ENCODE peak calls at places on chromosomes 5 and 9, in four cellular contexts. Y is cardiac fibroblast, M is body of pancreas, D is endothelial cell of umbilical vein. Q is an unnamed sample.
A peak's percentile ranks its signal among the peaks of the same experiment; 100 is the strongest.

GRCh38 chr9:5736563-5737346 is 96.2 kb downstream of the ERMP1 start:
- DNase-seq in Y (no peak), M (no peak), D (no peak), Q (no peak)

GRCh38 chr5:134509308-134510040 is 16.0 kb upstream of the JADE2 start:
- DNase-seq in D (no peak), Y (peak; percentile 51), M (peak; percentile 83), Q (no peak)

GRCh38 chr5:83322273-83322924 is 149.1 kb upstream of the VCAN start:
- DNase-seq in Y (no peak), M (no peak), D (no peak), Q (no peak)

GRCh38 chr5:139658928-139659667 is 10.9 kb downstream of the CXXC5 start:
- DNase-seq in D (peak; percentile 48), Y (peak; percentile 86), M (peak; percentile 64), Q (no peak)

GRCh38 chr9:107389617-107390071 is 99.9 kb downstream of the KLF4 start:
- DNase-seq in M (peak; percentile 49), D (no peak), Y (peak; percentile 50), Q (peak; percentile 80)

GRCh38 chr9:137492464-137493162 is 33.5 kb upstream of the NSMF start:
- DNase-seq in Y (no peak), M (no peak), D (no peak), Q (no peak)

GRCh38 chr5:174120436-174120835 is 74.9 kb downstream of the NSG2 start:
- DNase-seq in M (no peak), D (no peak), Y (no peak), Q (no peak)

GRCh38 chr5:68027519-68027918 is 188.0 kb upstream of the PIK3R1 start:
- DNase-seq in Y (peak; percentile 56), M (no peak), D (peak; percentile 66), Q (no peak)

GRCh38 chr5:128199104-128199503 is 115.5 kb downstream of the SLC12A2 start:
- DNase-seq in Y (peak; percentile 90), D (peak; percentile 65), M (peak; percentile 47), Q (peak; percentile 96)

GRCh38 chr5:145531038-145531734 is 304.0 kb downstream of the PRELID2 start:
- DNase-seq in Y (peak; percentile 78), M (peak; percentile 45), D (peak; percentile 95), Q (peak; percentile 53)

GRCh38 chr9:89623925-89624420 is 19.2 kb downstream of the GADD45G start:
- DNase-seq in M (peak; percentile 71), Y (no peak), D (no peak), Q (no peak)

GRCh38 chr9:134966697-134967546 is 49.2 kb upstream of the FCN1 start:
- DNase-seq in Y (no peak), D (no peak), M (no peak), Q (no peak)

GRCh38 chr5:112929336-112930081 is 7.5 kb upstream of the REEP5 start:
- DNase-seq in Y (no peak), D (no peak), M (no peak), Q (no peak)

GRCh38 chr5:119059740-119060255 is 11.1 kb upstream of the DMXL1 start:
- DNase-seq in Y (no peak), D (no peak), M (no peak), Q (no peak)

GRCh38 chr9:79145442-79145841 is 426.3 kb upstream of the TLE4 start:
- DNase-seq in M (no peak), D (no peak), Y (no peak), Q (no peak)

GRCh38 chr5:145554399-145554798 is 280.7 kb downstream of the PRELID2 start:
- DNase-seq in Y (peak; percentile 74), D (peak; percentile 13), M (peak; percentile 3), Q (no peak)

GRCh38 chr5:157478726-157479125 is 18.7 kb downstream of the NIPAL4 start:
- DNase-seq in M (no peak), D (no peak), Y (no peak), Q (no peak)

GRCh38 chr9:95508242-95508967 is 8.4 kb downstream of the PTCH1 start:
- DNase-seq in M (no peak), Y (peak; percentile 26), D (peak; percentile 23), Q (no peak)

GRCh38 chr9:92714787-92715487 is 45.0 kb upstream of the IPPK start:
- DNase-seq in Y (no peak), M (no peak), D (no peak), Q (no peak)

GRCh38 chr9:116469128-116469527 is 218.0 kb upstream of the TRIM32 start:
- DNase-seq in M (no peak), D (no peak), Y (no peak), Q (no peak)

GRCh38 chr9:123260340-123260739 is 8.0 kb downstream of the STRBP start:
- DNase-seq in M (no peak), D (no peak), Y (no peak), Q (no peak)

GRCh38 chr9:93304574-93305496 is 120.9 kb downstream of the WNK2 start:
- DNase-seq in M (peak; percentile 73), Y (peak; percentile 57), D (peak; percentile 32), Q (peak; percentile 8)

GRCh38 chr5:97842687-97843086 is 659.6 kb upstream of the RIOK2 start:
- DNase-seq in M (no peak), Y (no peak), D (no peak), Q (no peak)

GRCh38 chr9:5441043-5441442 is 3.3 kb upstream of the PLGRKT start:
- DNase-seq in D (no peak), M (no peak), Y (peak; percentile 78), Q (no peak)

GRCh38 chr9:70987986-70988385 is 133.4 kb downstream of the TRPM3 start:
- DNase-seq in M (no peak), Y (peak; percentile 80), D (no peak), Q (no peak)

GRCh38 chr5:119393201-119393691 is 37.4 kb downstream of the TNFAIP8 start:
- DNase-seq in M (no peak), D (no peak), Y (no peak), Q (no peak)

GRCh38 chr9:21576331-21577189 is 94.4 kb upstream of the IFNE start:
- DNase-seq in D (peak; percentile 89), Y (peak; percentile 97), M (no peak), Q (no peak)

GRCh38 chr5:151671979-151672378 is 14.7 kb downstream of the SPARC start:
- DNase-seq in Y (peak; percentile 91), D (peak; percentile 98), M (no peak), Q (no peak)

GRCh38 chr5:150587830-150588494 is 52.5 kb upstream of the SYNPO start:
- DNase-seq in M (no peak), Y (peak; percentile 47), D (no peak), Q (no peak)

GRCh38 chr5:175828676-175829075 is 42.7 kb upstream of the CPLX2 start:
- DNase-seq in D (no peak), Y (no peak), M (no peak), Q (no peak)

GRCh38 chr9:70340572-70340971 is 73.9 kb downstream of the KLF9 start:
- DNase-seq in Y (peak; percentile 61), M (no peak), D (peak; percentile 40), Q (no peak)

GRCh38 chr9:75197521-75197920 is 109.2 kb downstream of the OSTF1 start:
- DNase-seq in M (no peak), D (peak; percentile 36), Y (peak; percentile 40), Q (no peak)

GRCh38 chr9:40911647-40912046 is 216.8 kb downstream of the FOXD4L6 start:
- DNase-seq in M (no peak), Y (no peak), D (no peak), Q (no peak)

GRCh38 chr5:77638763-77639451 is 394 bp upstream of the OTP start:
- DNase-seq in D (no peak), Y (no peak), M (no peak), Q (no peak)

GRCh38 chr5:77636423-77637169 is 1.9 kb downstream of the OTP start:
- DNase-seq in D (no peak), M (no peak), Y (no peak), Q (no peak)

GRCh38 chr5:77637170-77638074 is 1.1 kb downstream of the OTP start:
- DNase-seq in M (no peak), D (no peak), Y (no peak), Q (no peak)

GRCh38 chr5:77639624-77640023 is 1.1 kb upstream of the OTP start:
- DNase-seq in M (no peak), D (no peak), Y (no peak), Q (no peak)

DNA sequence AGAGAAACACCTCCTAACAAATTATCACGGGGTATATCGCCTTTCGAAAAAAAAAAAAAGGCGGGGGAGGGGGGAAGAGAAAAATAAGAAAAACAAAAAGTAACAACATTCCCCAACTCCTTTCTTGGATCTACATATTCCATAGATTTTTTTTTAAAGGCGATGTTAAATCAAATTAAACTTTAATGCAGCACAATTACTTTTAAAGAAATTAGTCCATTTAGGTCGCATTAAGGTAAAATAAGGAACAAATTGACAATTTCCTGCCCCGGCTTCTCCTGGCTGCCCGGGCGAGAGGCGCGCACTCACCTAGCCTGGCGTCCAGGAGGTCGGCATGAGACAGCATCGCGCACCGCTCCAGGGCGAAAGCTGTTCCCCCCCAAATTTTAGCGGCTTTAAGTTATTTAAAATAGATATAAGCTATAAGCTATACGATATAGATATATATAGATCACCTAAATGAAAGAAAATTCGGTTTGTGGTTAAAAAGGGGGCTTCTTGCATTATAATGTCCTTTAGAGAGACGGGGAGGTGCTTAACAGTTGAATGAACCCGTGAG is at the start of gene OTP:
- DNase-seq in Y (no peak), D (no peak), M (no peak), Q (no peak)
- TF ChIP-seq CTCF in Y (no peak), D (no peak), M (no peak), Q (no peak)

GRCh38 chr5:30414078-30414477 is 779.4 kb upstream of the CDH6 start:
- DNase-seq in D (no peak), Y (no peak), M (no peak), Q (no peak)

DNA sequence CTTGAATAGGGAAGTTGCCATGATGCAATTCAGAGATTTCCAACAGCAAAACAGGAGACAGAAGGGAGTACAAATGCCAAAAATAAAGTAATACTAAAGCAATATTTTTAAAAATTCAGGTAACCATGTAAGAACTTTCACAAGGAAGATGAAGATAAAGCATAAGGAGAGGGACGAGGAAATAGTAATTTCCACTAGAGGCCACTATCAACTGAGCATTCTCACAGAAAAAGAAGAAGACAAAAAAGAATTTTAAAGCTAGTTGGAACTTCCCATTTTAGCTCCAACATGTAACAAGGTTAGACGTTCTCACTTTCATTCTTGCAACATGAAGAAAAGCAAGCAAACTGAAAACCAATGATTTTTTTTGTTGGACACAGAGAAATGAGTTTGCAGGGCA is 779.9 kb upstream of the CDH6 start:
- DNase-seq in Y (peak; percentile 4), D (no peak), M (no peak), Q (no peak)
- TF ChIP-seq CTCF in Y (no peak), D (no peak), M (no peak), Q (peak; percentile 31)

DNA sequence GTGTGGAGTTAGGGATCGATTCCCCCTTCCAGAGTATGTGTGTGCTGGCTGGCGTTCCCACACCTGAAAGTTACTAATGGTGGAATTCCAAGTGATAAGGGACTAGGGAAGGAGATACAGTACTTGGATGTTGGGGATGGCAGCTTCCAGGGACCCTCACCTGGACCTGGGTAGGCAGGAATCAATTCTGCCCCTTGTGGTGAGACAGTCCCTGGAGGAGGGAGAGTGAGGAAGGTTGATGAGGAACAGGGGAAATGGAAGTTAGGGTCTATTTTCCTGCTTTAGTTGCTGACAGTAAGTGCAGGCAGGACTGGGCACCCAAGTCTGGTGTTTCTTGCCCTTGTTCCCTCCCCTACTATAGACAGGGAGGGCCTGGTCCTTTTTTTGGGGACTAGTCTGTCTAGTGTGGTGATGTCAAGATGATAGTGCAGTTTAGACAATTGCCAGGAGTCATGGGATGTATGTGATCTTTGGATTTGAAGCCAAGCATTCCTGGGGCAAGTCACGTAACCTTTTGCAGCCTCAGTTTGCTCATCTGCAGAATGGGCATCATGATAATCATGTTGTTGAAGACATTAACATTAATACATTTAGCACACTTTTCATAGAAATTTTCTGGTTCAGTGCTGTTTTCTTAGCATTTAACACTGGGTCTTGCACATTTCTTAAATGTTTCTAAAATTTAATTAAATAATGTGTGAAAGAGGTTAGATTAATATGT is 51.7 kb downstream of the DAB2IP start:
- DNase-seq in Y (no peak), D (no peak), M (no peak), Q (no peak)
- TF ChIP-seq CTCF in Y (peak; percentile 20), D (no peak), M (no peak), Q (no peak)

GRCh38 chr9:33210006-33210715 is 29.8 kb upstream of the SPINK4 start:
- DNase-seq in Y (no peak), D (no peak), M (no peak), Q (no peak)
- TF ChIP-seq CTCF in Y (no peak), D (no peak), M (no peak), Q (no peak)